ENCODE peak calls at places on chromosomes 6 and 20, in ten cellular contexts. U is spleen; N is GM10248; G is IMR-90; X is Calu3; E is CD4-positive, alpha-beta T cell; A is progenitor cell of endocrine pancreas; Q is endothelial cell; D is neural crest cell; T is A549. F is an unnamed sample.

GRCh38 chr20:34535301-34535840 is 19.1 kb downstream of the DYNLRB1 start:
- DNase-seq in U (peak; percentile 58), N (no peak), G (no peak), X (no peak), E (no peak), A (no peak), Q (no peak), D (no peak), T (no peak), F (no peak)

GRCh38 chr20:50146732-50147662 is 6.5 kb downstream of the PEDS1 start:
- DNase-seq in U (peak; percentile 92), N (peak; percentile 76), G (peak; percentile 43), X (peak; percentile 77), E (peak; percentile 77), A (no peak), Q (no peak), D (no peak), T (no peak), F (peak; percentile 56)

GRCh38 chr20:35575958-35576357 is 34.1 kb downstream of the ERGIC3 start:
- DNase-seq in U (no peak), N (no peak), G (no peak), X (peak; percentile 87), E (no peak), A (no peak), Q (no peak), D (no peak), T (no peak), F (no peak)

GRCh38 chr6:141464490-141464889 is 668.2 kb upstream of the GJE1 start:
- DNase-seq in U (no peak), N (peak; percentile 28), G (peak; percentile 35), X (no peak), E (no peak), A (no peak), Q (no peak), D (no peak), T (peak; percentile 44), F (no peak)

GRCh38 chr6:15623282-15624116 is 39.3 kb downstream of the DTNBP1 start:
- DNase-seq in U (no peak), N (no peak), G (peak; percentile 43), X (no peak), E (no peak), A (no peak), Q (no peak), D (no peak), T (no peak), F (no peak)

GRCh38 chr20:50121858-50122271 is 8.9 kb upstream of the UBE2V1 start:
- DNase-seq in U (no peak), N (no peak), G (peak; percentile 55), X (no peak), E (no peak), A (no peak), Q (no peak), D (no peak), T (peak; percentile 65), F (no peak)

GRCh38 chr20:665276-665675 is 10.3 kb downstream of the SCRT2 start:
- DNase-seq in U (peak; percentile 41), N (no peak), G (no peak), X (no peak), E (no peak), A (no peak), Q (no peak), D (no peak), T (no peak), F (no peak)

GRCh38 chr6:37871616-37872384 is 52.3 kb downstream of the ZFAND3 start:
- DNase-seq in U (no peak), N (no peak), G (no peak), X (no peak), E (no peak), A (no peak), Q (no peak), D (no peak), T (no peak), F (no peak)

GRCh38 chr20:54479138-54479906 is 3.9 kb downstream of the DOK5 start:
- DNase-seq in U (no peak), N (no peak), G (peak; percentile 11), X (peak; percentile 20), E (no peak), A (no peak), Q (no peak), D (no peak), T (peak; percentile 24), F (no peak)

GRCh38 chr20:45798935-45799642 is 7.3 kb downstream of the DNTTIP1 start:
- DNase-seq in U (no peak), N (peak; percentile 73), G (peak; percentile 42), X (peak; percentile 85), E (peak; percentile 44), A (peak; percentile 24), Q (peak; percentile 63), D (peak; percentile 62), T (peak; percentile 57), F (peak; percentile 65)

GRCh38 chr20:32970115-32970972 is 33.9 kb downstream of the SUN5 start:
- DNase-seq in U (no peak), N (peak; percentile 11), G (no peak), X (peak; percentile 0), E (no peak), A (no peak), Q (no peak), D (peak; percentile 0), T (no peak), F (no peak)

GRCh38 chr6:26122005-26122388 is 34.8 kb downstream of the HFE start:
- DNase-seq in U (no peak), N (no peak), G (no peak), X (no peak), E (no peak), A (no peak), Q (no peak), D (no peak), T (peak; percentile 24), F (no peak)

GRCh38 chr6:135280375-135281136 is 99.4 kb downstream of the MYB start:
- DNase-seq in U (no peak), N (no peak), G (peak; percentile 70), X (no peak), E (no peak), A (no peak), Q (no peak), D (no peak), T (no peak), F (no peak)

GRCh38 chr6:159693894-159694545 is 979 bp upstream of the SOD2 start:
- DNase-seq in U (no peak), N (peak; percentile 22), G (peak; percentile 36), X (peak; percentile 54), E (peak; percentile 41), A (no peak), Q (no peak), D (no peak), T (no peak), F (peak; percentile 61)

GRCh38 chr6:139291813-139292619 is at the start of gene TXLNB:
- DNase-seq in U (peak; percentile 94), N (peak; percentile 49), G (peak; percentile 87), X (no peak), E (peak; percentile 71), A (no peak), Q (peak; percentile 8), D (peak; percentile 52), T (no peak), F (peak; percentile 42)
- TF ChIP-seq CTCF in U (no peak), N (no peak), G (no peak), X (no peak), E (no peak), A (no peak), Q (no peak), D (no peak), T (no peak), F (no peak)

GRCh38 chr6:90294989-90295853 is 1.4 kb downstream of the BACH2 start:
- DNase-seq in U (peak; percentile 90), N (peak; percentile 37), G (peak; percentile 43), X (peak; percentile 11), E (peak; percentile 60), A (peak; percentile 14), Q (peak; percentile 42), D (peak; percentile 37), T (peak; percentile 29), F (peak; percentile 31)
- TF ChIP-seq CTCF in U (no peak), N (peak; percentile 16), G (peak; percentile 39), X (no peak), E (peak; percentile 34), A (peak; percentile 29), Q (no peak), D (peak; percentile 23), T (no peak), F (no peak)

GRCh38 chr6:61755739-61756138 is 530.3 kb downstream of the KHDRBS2 start:
- DNase-seq in U (no peak), N (no peak), G (no peak), X (no peak), E (no peak), A (no peak), Q (no peak), D (no peak), T (no peak), F (no peak)
- TF ChIP-seq CTCF in U (no peak), N (no peak), G (no peak), X (no peak), E (no peak), A (no peak), Q (no peak), D (peak; percentile 25), T (no peak), F (no peak)

GRCh38 chr20:41355598-41356203 is 10.9 kb downstream of the EMILIN3 start:
- DNase-seq in U (no peak), N (no peak), G (no peak), X (no peak), E (no peak), A (no peak), Q (no peak), D (no peak), T (no peak), F (no peak)

GRCh38 chr20:41358717-41359116 is 7.9 kb downstream of the EMILIN3 start:
- DNase-seq in U (no peak), N (no peak), G (no peak), X (no peak), E (no peak), A (no peak), Q (no peak), D (no peak), T (no peak), F (no peak)

GRCh38 chr20:41358230-41358629 is 8.4 kb downstream of the EMILIN3 start:
- DNase-seq in U (no peak), N (no peak), G (no peak), X (no peak), E (no peak), A (no peak), Q (no peak), D (no peak), T (no peak), F (no peak)

GRCh38 chr20:41356951-41357350 is 9.7 kb downstream of the EMILIN3 start:
- DNase-seq in U (no peak), N (no peak), G (no peak), X (no peak), E (no peak), A (no peak), Q (no peak), D (no peak), T (no peak), F (no peak)

DNA sequence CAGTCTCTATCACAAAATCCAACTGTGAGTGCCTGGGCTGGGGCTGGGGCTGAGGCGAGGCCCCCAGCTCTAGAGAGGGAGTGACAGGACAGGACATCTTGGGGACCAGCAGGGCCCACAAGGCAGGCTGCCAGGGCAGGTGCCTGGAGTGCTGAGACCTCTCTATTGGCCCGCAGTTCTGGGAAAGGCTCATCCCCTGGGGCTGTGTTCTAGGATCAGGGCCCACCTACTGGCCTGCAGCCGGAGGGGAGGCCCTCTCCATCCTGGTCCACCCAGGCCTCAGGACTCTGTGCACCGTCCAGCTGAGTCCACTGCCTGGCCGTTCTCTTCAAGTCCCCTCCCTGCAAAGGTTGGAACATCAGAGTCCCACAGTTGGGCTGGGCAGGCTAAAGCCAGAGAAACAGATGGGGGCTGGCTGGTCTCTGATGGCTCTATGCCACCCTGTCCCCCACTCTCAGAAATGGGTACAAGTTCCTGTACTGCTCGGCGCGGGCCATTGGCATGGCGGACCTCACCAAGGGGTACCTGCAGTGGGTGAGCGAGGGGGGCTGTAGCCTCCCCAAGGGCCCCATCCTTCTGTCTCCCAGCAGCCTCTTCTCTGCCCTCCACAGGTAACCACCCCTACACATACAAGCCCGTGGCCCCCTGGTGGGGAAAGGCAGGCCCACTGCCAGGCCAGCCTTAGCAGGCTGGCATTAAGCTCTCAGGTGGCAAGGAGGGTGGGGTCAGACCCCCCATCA is 9.0 kb downstream of the EMILIN3 start:
- DNase-seq in U (no peak), N (no peak), G (no peak), X (no peak), E (no peak), A (no peak), Q (no peak), D (no peak), T (no peak), F (no peak)
- TF ChIP-seq CTCF in U (no peak), N (no peak), G (no peak), X (no peak), E (no peak), A (peak; percentile 11), Q (peak; percentile 18), D (peak; percentile 22), T (no peak), F (no peak)